ENCODE peak calls at places on chromosomes 3 and 15, in eight cellular contexts. A, V, E, I, C, R, P and X are unnamed samples.

GRCh38 chr3:129756871-129757270 is 136.6 kb downstream of the TMCC1 start:
- DNase-seq in A (no peak), V (no peak), E (peak), I (no peak), C (no peak), R (no peak), P (no peak), X (no peak)

GRCh38 chr3:126126292-126126691 is 42.4 kb upstream of the SLC41A3 start:
- DNase-seq in A (no peak), V (peak), E (no peak), I (no peak), C (no peak), R (peak), P (no peak), X (no peak)

GRCh38 chr15:58043192-58043903 is 22.2 kb downstream of the ALDH1A2 start:
- DNase-seq in A (peak), V (no peak), E (peak), I (peak), C (no peak), R (peak), P (no peak), X (no peak)

GRCh38 chr3:177338697-177339219 is 141.5 kb upstream of the TBL1XR1 start:
- DNase-seq in A (no peak), V (no peak), E (peak), I (no peak), C (no peak), R (no peak), P (no peak), X (no peak)

GRCh38 chr15:67063689-67064606 is 1.5 kb upstream of the SMAD3 start:
- DNase-seq in A (peak), V (no peak), E (peak), I (no peak), C (no peak), R (no peak), P (no peak), X (no peak)

GRCh38 chr3:160403028-160403545 is 3.6 kb downstream of the SMC4 start:
- DNase-seq in A (no peak), V (no peak), E (peak), I (no peak), C (no peak), R (no peak), P (no peak), X (no peak)

GRCh38 chr15:62983956-62984355 is 58.6 kb upstream of the TPM1 start:
- DNase-seq in A (no peak), V (no peak), E (no peak), I (no peak), C (no peak), R (no peak), P (no peak), X (no peak)

GRCh38 chr3:142315083-142315482 is 89.7 kb upstream of the GK5 start:
- DNase-seq in A (no peak), V (no peak), E (peak), I (no peak), C (no peak), R (no peak), P (no peak), X (no peak)

GRCh38 chr3:11780341-11780740 is 66.3 kb downstream of the TAMM41 start:
- DNase-seq in A (no peak), V (no peak), E (no peak), I (no peak), C (no peak), R (no peak), P (no peak), X (no peak)

GRCh38 chr3:15032650-15033049 is 32.5 kb downstream of the MRPS25 start:
- DNase-seq in A (no peak), V (no peak), E (no peak), I (no peak), C (no peak), R (no peak), P (no peak), X (no peak)